ENCODE peak calls at places on chromosomes 16 and 17, in eight cellular contexts. One of them, this sample, is unnamed.

GRCh38 chr16:1760911-1761310 is 10.4 kb downstream of the NME3 start:
- DNase-seq in dorsolateral prefrontal cortex: no peak
- DNase-seq in IMR-90: no peak
- DNase-seq in brain microvascular endothelial cell: no peak
- DNase-seq in effector memory CD4-positive, alpha-beta T cell: no peak
- DNase-seq in HepG2: no peak
- DNase-seq in CD8-positive, alpha-beta memory T cell: no peak
- DNase-seq in upper lobe of left lung: peak; percentile 57
- DNase-seq in this sample: no peak

GRCh38 chr16:30418350-30419181 is 11.2 kb downstream of the ZNF771 start:
- DNase-seq in dorsolateral prefrontal cortex: no peak
- DNase-seq in IMR-90: no peak
- DNase-seq in brain microvascular endothelial cell: no peak
- DNase-seq in effector memory CD4-positive, alpha-beta T cell: no peak
- DNase-seq in HepG2: no peak
- DNase-seq in CD8-positive, alpha-beta memory T cell: no peak
- DNase-seq in upper lobe of left lung: no peak
- DNase-seq in this sample: no peak

GRCh38 chr17:61483778-61484116 is 31.5 kb downstream of the TBX4 start:
- DNase-seq in dorsolateral prefrontal cortex: no peak
- DNase-seq in IMR-90: no peak
- DNase-seq in brain microvascular endothelial cell: no peak
- DNase-seq in effector memory CD4-positive, alpha-beta T cell: no peak
- DNase-seq in HepG2: no peak
- DNase-seq in CD8-positive, alpha-beta memory T cell: no peak
- DNase-seq in upper lobe of left lung: no peak
- DNase-seq in this sample: no peak

GRCh38 chr17:64357191-64357981 is 33.3 kb downstream of the PECAM1 start:
- DNase-seq in dorsolateral prefrontal cortex: no peak
- DNase-seq in IMR-90: peak; percentile 94
- DNase-seq in brain microvascular endothelial cell: peak; percentile 87
- DNase-seq in effector memory CD4-positive, alpha-beta T cell: no peak
- DNase-seq in HepG2: no peak
- DNase-seq in CD8-positive, alpha-beta memory T cell: no peak
- DNase-seq in upper lobe of left lung: no peak
- DNase-seq in this sample: no peak

GRCh38 chr17:82492647-82493516 is 26.6 kb upstream of the FOXK2 start:
- DNase-seq in dorsolateral prefrontal cortex: no peak
- DNase-seq in IMR-90: peak; percentile 76
- DNase-seq in brain microvascular endothelial cell: peak; percentile 57
- DNase-seq in effector memory CD4-positive, alpha-beta T cell: no peak
- DNase-seq in HepG2: no peak
- DNase-seq in CD8-positive, alpha-beta memory T cell: no peak
- DNase-seq in upper lobe of left lung: no peak
- DNase-seq in this sample: no peak

GRCh38 chr17:7650509-7651096 is at the start of gene ATP1B2:
- DNase-seq in dorsolateral prefrontal cortex: peak; percentile 47
- DNase-seq in IMR-90: no peak
- DNase-seq in brain microvascular endothelial cell: peak; percentile 16
- DNase-seq in effector memory CD4-positive, alpha-beta T cell: peak; percentile 77
- DNase-seq in HepG2: peak; percentile 67
- DNase-seq in CD8-positive, alpha-beta memory T cell: peak; percentile 72
- DNase-seq in upper lobe of left lung: peak; percentile 87
- DNase-seq in this sample: peak; percentile 63

GRCh38 chr17:19538095-19539039 is 4.7 kb downstream of the SLC47A1 start:
- DNase-seq in dorsolateral prefrontal cortex: no peak
- DNase-seq in IMR-90: no peak
- DNase-seq in brain microvascular endothelial cell: no peak
- DNase-seq in effector memory CD4-positive, alpha-beta T cell: no peak
- DNase-seq in HepG2: peak; percentile 93
- DNase-seq in CD8-positive, alpha-beta memory T cell: no peak
- DNase-seq in upper lobe of left lung: no peak
- DNase-seq in this sample: no peak

GRCh38 chr16:17227278-17227677 is 243.5 kb downstream of the XYLT1 start:
- DNase-seq in dorsolateral prefrontal cortex: no peak
- DNase-seq in IMR-90: no peak
- DNase-seq in brain microvascular endothelial cell: no peak
- DNase-seq in effector memory CD4-positive, alpha-beta T cell: no peak
- DNase-seq in HepG2: no peak
- DNase-seq in CD8-positive, alpha-beta memory T cell: no peak
- DNase-seq in upper lobe of left lung: no peak
- DNase-seq in this sample: no peak

GRCh38 chr16:705748-706188 is at the start of gene FBXL16:
- DNase-seq in dorsolateral prefrontal cortex: no peak
- DNase-seq in IMR-90: no peak
- DNase-seq in brain microvascular endothelial cell: no peak
- DNase-seq in effector memory CD4-positive, alpha-beta T cell: no peak
- DNase-seq in HepG2: no peak
- DNase-seq in CD8-positive, alpha-beta memory T cell: no peak
- DNase-seq in upper lobe of left lung: peak; percentile 83
- DNase-seq in this sample: no peak

GRCh38 chr16:48164907-48165715 is 9.3 kb upstream of the ABCC12 start:
- DNase-seq in dorsolateral prefrontal cortex: peak; percentile 69
- DNase-seq in IMR-90: peak; percentile 65
- DNase-seq in brain microvascular endothelial cell: peak; percentile 75
- DNase-seq in effector memory CD4-positive, alpha-beta T cell: peak; percentile 46
- DNase-seq in HepG2: peak; percentile 82
- DNase-seq in CD8-positive, alpha-beta memory T cell: peak; percentile 40
- DNase-seq in upper lobe of left lung: no peak
- DNase-seq in this sample: peak; percentile 84

GRCh38 chr17:64920026-64920418 is 744 bp upstream of the LRRC37A3 start:
- DNase-seq in dorsolateral prefrontal cortex: no peak
- DNase-seq in IMR-90: no peak
- DNase-seq in brain microvascular endothelial cell: no peak
- DNase-seq in effector memory CD4-positive, alpha-beta T cell: no peak
- DNase-seq in HepG2: peak; percentile 46
- DNase-seq in CD8-positive, alpha-beta memory T cell: no peak
- DNase-seq in upper lobe of left lung: no peak
- DNase-seq in this sample: no peak

GRCh38 chr16:86362155-86362849 is 148.0 kb upstream of the FOXF1 start:
- DNase-seq in dorsolateral prefrontal cortex: no peak
- DNase-seq in IMR-90: no peak
- DNase-seq in brain microvascular endothelial cell: no peak
- DNase-seq in effector memory CD4-positive, alpha-beta T cell: no peak
- DNase-seq in HepG2: no peak
- DNase-seq in CD8-positive, alpha-beta memory T cell: no peak
- DNase-seq in upper lobe of left lung: no peak
- DNase-seq in this sample: no peak

GRCh38 chr17:64019486-64020067 is 856 bp downstream of the ICAM2 start:
- DNase-seq in dorsolateral prefrontal cortex: no peak
- DNase-seq in IMR-90: no peak
- DNase-seq in brain microvascular endothelial cell: no peak
- DNase-seq in effector memory CD4-positive, alpha-beta T cell: no peak
- DNase-seq in HepG2: no peak
- DNase-seq in CD8-positive, alpha-beta memory T cell: no peak
- DNase-seq in upper lobe of left lung: no peak
- DNase-seq in this sample: no peak

GRCh38 chr16:87266846-87267245 is 50.3 kb downstream of the C16orf95 start:
- DNase-seq in dorsolateral prefrontal cortex: no peak
- DNase-seq in IMR-90: no peak
- DNase-seq in brain microvascular endothelial cell: no peak
- DNase-seq in effector memory CD4-positive, alpha-beta T cell: no peak
- DNase-seq in HepG2: no peak
- DNase-seq in CD8-positive, alpha-beta memory T cell: no peak
- DNase-seq in upper lobe of left lung: no peak
- DNase-seq in this sample: no peak

GRCh38 chr17:80457236-80457856 is 19.1 kb downstream of the NPTX1 start:
- DNase-seq in dorsolateral prefrontal cortex: no peak
- DNase-seq in IMR-90: no peak
- DNase-seq in brain microvascular endothelial cell: no peak
- DNase-seq in effector memory CD4-positive, alpha-beta T cell: no peak
- DNase-seq in HepG2: no peak
- DNase-seq in CD8-positive, alpha-beta memory T cell: no peak
- DNase-seq in upper lobe of left lung: no peak
- DNase-seq in this sample: no peak

GRCh38 chr17:80458016-80458415 is 18.4 kb downstream of the NPTX1 start:
- DNase-seq in dorsolateral prefrontal cortex: no peak
- DNase-seq in IMR-90: no peak
- DNase-seq in brain microvascular endothelial cell: no peak
- DNase-seq in effector memory CD4-positive, alpha-beta T cell: no peak
- DNase-seq in HepG2: no peak
- DNase-seq in CD8-positive, alpha-beta memory T cell: no peak
- DNase-seq in upper lobe of left lung: no peak
- DNase-seq in this sample: no peak

GRCh38 chr17:80455784-80456183 is 20.6 kb downstream of the NPTX1 start:
- DNase-seq in dorsolateral prefrontal cortex: no peak
- DNase-seq in IMR-90: no peak
- DNase-seq in brain microvascular endothelial cell: no peak
- DNase-seq in effector memory CD4-positive, alpha-beta T cell: no peak
- DNase-seq in HepG2: peak; percentile 30
- DNase-seq in CD8-positive, alpha-beta memory T cell: no peak
- DNase-seq in upper lobe of left lung: no peak
- DNase-seq in this sample: no peak

GRCh38 chr17:80455328-80455710 is 21.1 kb downstream of the NPTX1 start:
- DNase-seq in dorsolateral prefrontal cortex: no peak
- DNase-seq in IMR-90: peak; percentile 46
- DNase-seq in brain microvascular endothelial cell: peak; percentile 38
- DNase-seq in effector memory CD4-positive, alpha-beta T cell: peak; percentile 36
- DNase-seq in HepG2: peak; percentile 64
- DNase-seq in CD8-positive, alpha-beta memory T cell: no peak
- DNase-seq in upper lobe of left lung: no peak
- DNase-seq in this sample: no peak

GRCh38 chr17:80456465-80457235 is 19.8 kb downstream of the NPTX1 start:
- DNase-seq in dorsolateral prefrontal cortex: no peak
- DNase-seq in IMR-90: no peak
- DNase-seq in brain microvascular endothelial cell: no peak
- DNase-seq in effector memory CD4-positive, alpha-beta T cell: no peak
- DNase-seq in HepG2: no peak
- DNase-seq in CD8-positive, alpha-beta memory T cell: no peak
- DNase-seq in upper lobe of left lung: peak; percentile 53
- DNase-seq in this sample: no peak
- H3K27ac ChIP-seq in dorsolateral prefrontal cortex: peak overlapping the region; percentile 97
- H3K27ac ChIP-seq in IMR-90: no peak overlapping the region
- H3K27ac ChIP-seq in brain microvascular endothelial cell: no peak overlapping the region
- H3K27ac ChIP-seq in effector memory CD4-positive, alpha-beta T cell: no peak overlapping the region
- H3K27ac ChIP-seq in HepG2: no peak overlapping the region
- H3K27ac ChIP-seq in CD8-positive, alpha-beta memory T cell: no peak overlapping the region
- H3K27ac ChIP-seq in upper lobe of left lung: peak overlapping the region; percentile 25
- H3K27ac ChIP-seq in this sample: peak overlapping the region; percentile 80

DNA sequence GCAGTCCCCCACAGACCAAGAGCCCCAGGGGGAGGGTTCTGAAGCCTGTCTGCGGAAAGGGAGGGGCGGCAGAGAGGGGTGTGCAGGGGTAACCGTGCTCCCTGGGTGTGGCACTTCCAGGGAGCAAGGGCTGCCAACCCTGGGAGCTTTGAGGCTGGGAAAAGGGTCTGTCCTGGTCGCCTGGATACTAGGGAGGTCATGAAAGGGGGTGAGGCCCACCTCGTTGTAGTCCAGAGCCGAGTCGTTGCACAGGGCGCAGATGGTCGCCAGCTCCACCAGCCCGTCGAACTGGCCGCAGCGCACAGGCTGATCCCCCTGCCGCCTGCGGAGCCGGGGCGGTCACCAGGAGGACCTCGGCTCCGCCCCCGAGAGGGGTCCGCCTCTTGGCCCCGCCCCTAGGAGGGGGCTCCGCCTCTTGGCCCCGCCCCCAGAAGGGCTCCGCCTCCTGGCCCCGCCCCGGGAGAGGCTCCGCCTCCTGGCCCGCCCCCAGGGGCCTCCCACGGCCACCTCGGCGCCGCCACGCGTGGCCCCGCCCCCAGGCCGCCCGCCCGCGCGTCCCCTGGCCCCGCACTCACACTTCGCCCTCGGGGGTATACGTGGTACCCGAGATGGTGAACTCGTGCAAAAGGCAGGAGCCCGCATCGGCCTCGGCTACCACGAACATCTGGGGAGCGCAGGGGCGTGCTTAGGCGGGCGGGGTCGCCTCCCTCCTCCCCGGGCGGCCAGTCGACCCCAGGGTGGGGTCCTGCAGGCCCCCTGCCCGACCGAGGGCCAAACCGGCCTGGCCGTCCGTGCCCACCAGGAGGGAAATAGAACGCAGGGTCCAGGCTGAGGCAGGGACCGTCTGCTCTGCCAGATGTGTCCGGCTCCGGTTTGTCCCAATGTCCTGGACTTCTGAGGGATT is 19.5 kb downstream of the ATP2A3 start:
- DNase-seq in dorsolateral prefrontal cortex: peak; percentile 29
- DNase-seq in IMR-90: peak; percentile 26
- DNase-seq in brain microvascular endothelial cell: peak; percentile 10
- DNase-seq in effector memory CD4-positive, alpha-beta T cell: peak; percentile 31
- DNase-seq in HepG2: no peak
- DNase-seq in CD8-positive, alpha-beta memory T cell: peak; percentile 60
- DNase-seq in upper lobe of left lung: peak; percentile 93
- DNase-seq in this sample: no peak
- H3K4me3 ChIP-seq in dorsolateral prefrontal cortex: peak overlapping the region; percentile 53
- H3K4me3 ChIP-seq in IMR-90: peak overlapping the region; percentile 51
- H3K4me3 ChIP-seq in brain microvascular endothelial cell: peak overlapping the region; percentile 54
- H3K4me3 ChIP-seq in effector memory CD4-positive, alpha-beta T cell: no peak overlapping the region
- H3K4me3 ChIP-seq in HepG2: no peak overlapping the region
- H3K4me3 ChIP-seq in CD8-positive, alpha-beta memory T cell: no peak overlapping the region
- H3K4me3 ChIP-seq in upper lobe of left lung: peak overlapping the region; percentile 33
- H3K4me3 ChIP-seq in this sample: peak overlapping the region; percentile 29

DNA sequence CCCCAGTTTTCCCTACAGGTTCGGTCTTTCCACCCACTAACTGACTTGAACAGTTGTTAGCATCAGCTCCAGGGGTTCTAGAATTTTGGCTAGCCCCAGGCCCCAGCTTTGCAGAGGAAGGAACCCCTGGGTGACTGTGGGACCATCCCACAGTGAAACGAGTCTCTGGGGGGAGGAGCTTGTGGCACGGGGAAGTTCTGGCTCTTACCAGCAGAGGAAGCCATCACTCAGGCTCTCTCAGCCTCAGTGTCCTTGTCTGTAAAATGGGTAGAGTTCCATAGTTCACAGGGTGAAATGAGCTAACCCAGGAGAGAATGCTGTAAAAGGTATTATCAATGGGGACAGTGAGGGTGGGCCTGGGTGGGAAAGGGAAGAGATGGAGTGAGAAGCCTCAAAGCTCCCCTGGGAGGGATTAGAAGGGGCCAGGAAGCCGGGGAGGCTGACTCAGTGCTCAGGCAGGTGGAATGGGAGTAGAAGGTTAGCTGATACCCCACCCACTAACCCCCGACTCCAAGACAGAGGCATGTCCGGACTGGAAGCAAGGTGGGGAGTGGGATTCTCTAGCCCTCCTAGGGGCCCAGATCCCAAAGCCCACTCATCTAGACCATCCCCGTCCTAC is 30.9 kb upstream of the CDC42EP4 start:
- DNase-seq in dorsolateral prefrontal cortex: no peak
- DNase-seq in IMR-90: peak; percentile 73
- DNase-seq in brain microvascular endothelial cell: peak; percentile 49
- DNase-seq in effector memory CD4-positive, alpha-beta T cell: no peak
- DNase-seq in HepG2: no peak
- DNase-seq in CD8-positive, alpha-beta memory T cell: no peak
- DNase-seq in upper lobe of left lung: no peak
- DNase-seq in this sample: no peak
- H3K27ac ChIP-seq in dorsolateral prefrontal cortex: peak overlapping the region; percentile 89
- H3K27ac ChIP-seq in IMR-90: peak overlapping the region; percentile 81
- H3K27ac ChIP-seq in brain microvascular endothelial cell: peak overlapping the region; percentile 64
- H3K27ac ChIP-seq in effector memory CD4-positive, alpha-beta T cell: no peak overlapping the region
- H3K27ac ChIP-seq in HepG2: no peak overlapping the region
- H3K27ac ChIP-seq in CD8-positive, alpha-beta memory T cell: no peak overlapping the region
- H3K27ac ChIP-seq in upper lobe of left lung: peak overlapping the region; percentile 43
- H3K27ac ChIP-seq in this sample: peak overlapping the region; percentile 86

DNA sequence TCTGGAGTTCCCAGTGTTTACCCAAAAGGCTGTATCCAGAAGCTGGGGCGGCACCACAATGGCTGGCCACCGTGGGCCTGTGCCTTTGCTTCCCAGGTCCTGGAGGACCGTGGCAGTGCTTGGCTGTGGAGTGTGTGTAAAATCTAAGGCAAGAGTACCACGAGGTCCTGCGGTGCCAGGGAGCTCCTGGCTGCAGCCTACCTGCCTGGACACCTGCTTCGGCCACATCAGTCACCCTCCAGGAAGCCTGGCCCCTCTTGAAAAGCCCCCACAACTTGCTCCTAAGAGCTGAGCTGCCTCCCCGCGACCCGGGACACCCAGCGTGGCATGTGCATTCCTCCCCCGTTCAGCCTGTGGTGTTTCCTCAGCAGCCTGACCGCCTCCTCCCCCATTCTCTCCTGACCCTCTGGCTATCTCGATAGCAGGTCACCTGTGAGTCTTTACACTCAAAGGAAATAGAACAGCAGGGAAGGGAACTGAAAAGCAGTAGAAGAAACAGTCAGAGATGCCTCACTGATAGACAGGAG is 7.9 kb downstream of the TIMM22 start:
- DNase-seq in dorsolateral prefrontal cortex: no peak
- DNase-seq in IMR-90: no peak
- DNase-seq in brain microvascular endothelial cell: no peak
- DNase-seq in effector memory CD4-positive, alpha-beta T cell: no peak
- DNase-seq in HepG2: no peak
- DNase-seq in CD8-positive, alpha-beta memory T cell: no peak
- DNase-seq in upper lobe of left lung: no peak
- DNase-seq in this sample: no peak
- H3K4me3 ChIP-seq in dorsolateral prefrontal cortex: no peak overlapping the region
- H3K4me3 ChIP-seq in IMR-90: no peak overlapping the region
- H3K4me3 ChIP-seq in brain microvascular endothelial cell: no peak overlapping the region
- H3K4me3 ChIP-seq in effector memory CD4-positive, alpha-beta T cell: no peak overlapping the region
- H3K4me3 ChIP-seq in HepG2: no peak overlapping the region
- H3K4me3 ChIP-seq in CD8-positive, alpha-beta memory T cell: no peak overlapping the region
- H3K4me3 ChIP-seq in upper lobe of left lung: no peak overlapping the region
- H3K4me3 ChIP-seq in this sample: no peak overlapping the region

This sample was measured in breast epithelium.